ENCODE peak calls at places on chromosomes 7 and 10, in four cellular contexts. Y is stomach, R is colonic mucosa, A is suprapubic skin. D is an unnamed sample.

GRCh38 chr7:979886-980571 is 3.0 kb upstream of the CYP2W1 start:
- DNase-seq in R (no peak), Y (no peak), A (no peak), D (no peak)

GRCh38 chr7:99106869-99107268 is 37.0 kb downstream of the SMURF1 start:
- DNase-seq in R (no peak), Y (no peak), A (no peak), D (no peak)

GRCh38 chr7:106057962-106058901 is 53.9 kb downstream of the SYPL1 start:
- DNase-seq in Y (peak; percentile 94), A (no peak), R (peak; percentile 77), D (no peak)

GRCh38 chr7:130840599-130840998 is 106.6 kb upstream of the KLF14 start:
- DNase-seq in A (no peak), R (no peak), Y (no peak), D (no peak)

GRCh38 chr7:44534501-44534900 is 6.6 kb downstream of the NPC1L1 start:
- DNase-seq in Y (no peak), A (no peak), R (peak; percentile 37), D (no peak)

GRCh38 chr7:130490888-130491771 is 755 bp upstream of the MEST start:
- DNase-seq in Y (peak; percentile 30), A (no peak), R (no peak), D (no peak)

GRCh38 chr7:40571796-40572195 is 437.0 kb downstream of the SUGCT start:
- DNase-seq in Y (no peak), A (no peak), R (no peak), D (no peak)

GRCh38 chr10:128322106-128322505 is 195.9 kb upstream of the MKI67 start:
- DNase-seq in Y (no peak), R (no peak), A (no peak), D (no peak)

GRCh38 chr7:120944826-120945562 is 5.6 kb upstream of the ING3 start:
- DNase-seq in R (no peak), Y (no peak), A (no peak), D (no peak)

GRCh38 chr7:143512488-143513340 is 35.0 kb downstream of the TAS2R41 start:
- DNase-seq in A (no peak), Y (no peak), R (no peak), D (no peak)

GRCh38 chr10:115432188-115432819 is 339.1 kb downstream of the ATRNL1 start:
- DNase-seq in R (no peak), A (no peak), Y (no peak), D (no peak)

GRCh38 chr7:38070718-38071117 is 107.3 kb upstream of the STARD3NL start:
- DNase-seq in R (no peak), A (no peak), Y (no peak), D (no peak)

GRCh38 chr10:30368065-30368718 is 19.1 kb upstream of the MTPAP start:
- DNase-seq in R (no peak), A (peak; percentile 61), Y (no peak), D (no peak)

GRCh38 chr10:82378146-82378545 is 503.2 kb downstream of the NRG3 start:
- DNase-seq in R (no peak), A (no peak), Y (peak; percentile 30), D (peak; percentile 76)

GRCh38 chr10:1886039-1886438 is 148.7 kb upstream of the ADARB2 start:
- DNase-seq in A (no peak), R (no peak), Y (no peak), D (no peak)

DNA sequence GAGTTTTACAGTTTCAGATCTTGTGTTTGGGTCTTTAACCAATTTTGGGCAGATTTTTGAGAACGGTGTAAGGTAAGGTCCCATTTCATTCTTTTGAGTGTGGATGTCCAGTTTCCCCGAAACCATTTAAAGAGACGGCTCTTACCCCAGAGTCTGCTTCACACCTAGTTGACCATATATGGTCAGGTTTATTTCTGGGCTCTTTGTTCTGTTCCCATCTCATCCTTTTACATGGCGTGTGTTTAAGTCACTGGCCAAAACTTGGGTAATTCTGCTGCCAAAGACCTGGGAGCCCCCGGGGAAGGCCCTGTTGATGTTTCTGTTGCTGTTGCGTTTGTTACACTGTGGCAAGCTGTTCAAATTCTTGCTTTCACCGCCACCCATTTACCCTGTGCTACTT is 120.1 kb downstream of the PTPRN2 start:
- DNase-seq in R (no peak), A (no peak), Y (no peak), D (no peak)
- H3K27ac ChIP-seq in R (no peak overlapping the region), A (no peak overlapping the region), Y (no peak overlapping the region), D (no peak overlapping the region)

DNA sequence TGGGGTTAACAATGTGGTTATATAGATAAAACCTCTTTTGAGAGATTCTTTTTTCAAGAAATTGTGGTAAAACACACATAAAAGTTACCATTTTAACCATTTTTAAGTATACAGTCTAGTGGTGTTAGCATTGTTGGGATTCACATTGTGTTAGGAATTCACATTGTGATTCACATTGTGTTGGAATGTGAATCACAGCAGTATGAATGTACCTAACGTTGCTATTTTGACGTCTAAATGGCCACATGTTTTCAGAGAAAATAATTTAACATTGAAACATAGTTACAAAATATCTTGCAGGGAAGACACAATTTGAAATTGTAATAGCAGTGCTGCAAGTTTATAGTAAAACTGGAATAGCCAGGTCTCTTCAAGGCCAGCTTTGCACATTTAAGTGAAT is 129.0 kb downstream of the BICC1 start:
- DNase-seq in R (no peak), Y (no peak), A (no peak), D (no peak)
- H3K4me3 ChIP-seq in R (no peak overlapping the region), Y (no peak overlapping the region), A (no peak overlapping the region), D (no peak overlapping the region)

DNA sequence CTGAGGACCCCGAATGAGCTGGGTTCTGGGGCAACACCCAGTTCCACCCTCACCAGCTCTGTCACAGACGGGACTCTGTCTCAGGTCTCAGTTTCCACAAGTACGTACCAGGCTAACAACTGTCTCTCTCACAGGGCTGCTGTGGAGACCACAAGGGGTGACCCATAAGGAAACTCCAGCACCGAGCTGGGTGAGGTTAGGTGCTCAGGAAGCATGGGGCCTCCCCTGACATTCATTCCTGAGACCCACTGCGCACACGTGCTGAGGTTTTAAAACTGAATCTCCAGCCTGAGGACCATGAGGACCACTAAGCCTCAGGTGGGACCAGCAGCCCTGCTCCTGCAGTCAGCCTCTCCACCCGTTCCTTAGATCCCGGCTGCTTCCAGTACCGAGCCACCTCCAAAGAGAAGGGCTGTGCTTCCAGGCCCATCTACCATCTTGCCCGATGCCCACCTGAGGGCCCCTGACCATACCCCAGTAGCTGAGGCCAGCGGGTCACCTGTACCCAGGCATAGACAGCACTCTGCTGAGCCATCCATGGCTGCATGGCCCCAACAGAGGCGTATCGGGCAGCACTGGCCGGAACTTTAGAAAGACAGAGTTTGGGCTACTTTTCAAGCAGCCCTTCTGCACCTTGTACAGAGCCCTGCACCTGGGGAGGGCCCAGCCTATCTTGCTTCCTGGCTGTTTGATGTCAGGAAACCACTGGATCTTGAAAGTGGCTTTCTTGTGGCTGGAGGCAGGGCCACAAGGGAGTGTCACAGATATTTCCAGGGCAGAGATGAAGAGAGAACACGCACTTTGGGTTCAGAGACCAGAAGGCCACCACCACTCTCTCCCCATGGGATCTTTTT is 18.7 kb downstream of the HSPA12A start:
- DNase-seq in Y (no peak), A (no peak), R (no peak), D (no peak)
- H3K27ac ChIP-seq in Y (no peak overlapping the region), A (no peak overlapping the region), R (no peak overlapping the region), D (no peak overlapping the region)

DNA sequence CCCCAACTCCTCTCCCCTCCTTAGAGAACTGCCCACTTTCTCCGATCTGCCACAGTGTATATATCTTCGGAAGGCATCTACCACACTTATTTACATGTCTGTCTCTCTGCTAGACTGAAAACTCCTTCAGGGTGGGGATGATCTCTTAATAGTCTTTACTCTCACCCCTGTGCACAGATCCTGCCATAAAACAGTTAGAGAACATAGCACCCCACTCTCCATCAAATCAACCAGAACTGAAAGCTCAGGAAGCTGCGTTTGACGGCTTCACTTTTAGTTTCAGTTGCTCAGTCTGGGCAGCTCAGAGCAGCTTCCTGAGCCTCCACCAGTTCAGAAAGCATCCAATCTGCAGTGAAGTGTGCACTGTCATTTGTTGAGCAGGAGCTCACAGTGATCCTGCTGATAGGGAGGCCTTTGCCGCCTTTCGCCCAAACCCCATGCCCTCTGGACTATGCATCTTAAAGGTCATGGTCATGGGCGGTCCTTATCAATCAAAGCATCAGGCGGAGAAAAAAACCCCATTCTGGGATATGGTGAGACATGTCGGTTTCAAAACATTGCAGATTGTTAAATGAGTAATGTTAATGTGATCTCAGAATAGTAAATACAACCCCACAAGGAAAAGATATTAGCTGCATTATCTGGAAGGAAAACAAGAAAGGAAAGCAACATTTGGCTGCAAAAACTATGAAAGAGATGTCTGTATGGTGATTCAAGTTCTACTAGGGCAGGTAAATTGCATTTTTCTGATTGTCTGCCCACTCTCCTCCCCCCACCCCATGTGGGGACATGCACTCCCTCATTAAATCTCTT is 167.1 kb upstream of the ADO start:
- DNase-seq in Y (peak; percentile 33), A (no peak), R (no peak), D (no peak)
- H3K4me3 ChIP-seq in Y (no peak overlapping the region), A (peak overlapping the region; percentile 31), R (no peak overlapping the region), D (no peak overlapping the region)

DNA sequence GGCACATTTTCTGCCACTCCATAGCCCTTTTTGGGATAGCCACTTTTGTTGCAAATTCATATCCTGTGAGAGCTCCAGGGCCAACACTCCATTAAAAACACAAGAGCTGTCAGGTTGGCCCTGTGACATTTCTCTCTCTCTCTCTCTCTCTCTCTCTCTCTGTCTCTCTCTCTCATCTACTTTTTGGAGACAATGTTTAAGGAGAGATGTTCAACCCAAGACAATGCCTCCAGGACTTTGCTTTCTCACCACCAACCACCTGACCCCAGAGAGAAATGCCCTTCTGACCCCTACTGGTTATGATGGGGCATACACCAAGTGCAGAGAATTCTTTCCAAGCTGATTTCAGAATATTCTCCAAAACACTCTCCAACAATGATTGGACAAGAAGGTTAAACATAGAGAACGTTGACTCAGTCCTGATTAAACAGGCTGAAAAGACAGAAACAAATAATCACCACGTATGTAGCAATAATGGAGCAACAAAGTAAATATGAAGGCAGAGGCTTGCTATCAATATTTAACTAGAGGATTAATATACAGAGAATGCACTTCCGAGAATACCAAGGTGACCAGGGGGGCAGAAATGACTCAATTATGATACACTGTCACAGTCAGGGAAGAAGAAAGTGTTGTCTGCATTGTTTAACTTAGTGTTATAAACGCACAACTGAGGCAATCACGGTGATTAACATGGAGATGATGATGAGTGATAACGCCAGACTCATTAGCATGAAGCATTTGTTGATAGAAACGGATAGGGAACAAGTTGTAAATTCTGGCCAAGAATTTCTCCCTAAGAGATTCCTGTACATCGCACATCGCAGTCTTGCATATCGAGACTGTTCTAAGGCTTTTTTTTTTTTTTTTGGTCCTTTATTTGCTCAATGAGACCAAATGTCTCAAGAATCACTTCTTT is 178.5 kb downstream of the NRP1 start:
- DNase-seq in A (no peak), Y (no peak), R (no peak), D (peak; percentile 55)
- H3K27ac ChIP-seq in A (no peak overlapping the region), Y (no peak overlapping the region), R (no peak overlapping the region), D (no peak overlapping the region)

GRCh38 chr10:99952799-99953198 is 56.9 kb downstream of the DNMBP start:
- DNase-seq in Y (no peak), A (no peak), R (no peak), D (no peak)

GRCh38 chr10:99958806-99959205 is 50.9 kb downstream of the DNMBP start:
- DNase-seq in R (no peak), Y (no peak), A (no peak), D (no peak)

DNA sequence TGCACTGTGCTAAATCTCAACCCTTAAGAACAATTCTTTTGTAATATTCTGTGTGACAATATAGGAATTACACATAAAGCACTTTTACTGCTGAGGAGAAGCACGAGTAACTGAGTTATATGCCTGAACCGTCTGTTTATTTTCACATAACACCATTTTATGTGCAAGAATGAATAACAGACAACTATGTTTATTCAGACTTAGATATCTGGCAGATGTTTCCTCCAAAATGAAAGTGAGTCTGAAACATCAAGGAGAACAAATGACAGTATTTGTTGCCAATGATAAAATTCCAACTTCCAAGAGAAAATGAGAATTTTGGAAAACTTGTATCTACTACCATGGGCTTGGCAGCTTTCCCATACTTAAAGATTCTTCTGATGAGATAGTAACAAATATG is 51.5 kb downstream of the DNMBP start:
- DNase-seq in Y (no peak), A (no peak), R (no peak), D (no peak)
- H3K4me3 ChIP-seq in Y (no peak overlapping the region), A (no peak overlapping the region), R (no peak overlapping the region), D (no peak overlapping the region)

GRCh38 chr7:137987563-137987962 is 14.3 kb downstream of the CREB3L2 start:
- DNase-seq in A (no peak), R (no peak), Y (no peak), D (no peak)
- H3K27ac ChIP-seq in A (no peak overlapping the region), R (peak overlapping the region; percentile 73), Y (peak overlapping the region; percentile 95), D (peak overlapping the region; percentile 72)